ENCODE peak calls at places on chromosomes 7 and 10, in eight cellular contexts. S, Q, D, U, Z, Y, J and V are unnamed samples.

GRCh38 chr10:21317902-21318301 is 207.6 kb downstream of the SKIDA1 start:
- DNase-seq in S (no peak), Q (no peak), D (no peak), U (no peak), Z (no peak), Y (no peak), J (peak; percentile 29), V (no peak)

GRCh38 chr10:5047912-5048628 is 44.4 kb upstream of the AKR1C2 start:
- DNase-seq in S (no peak), Q (no peak), D (no peak), U (no peak), Z (no peak), Y (no peak), J (peak; percentile 61), V (no peak)

GRCh38 chr10:11424456-11425287 is 186.8 kb downstream of the USP6NL start:
- DNase-seq in S (peak; percentile 87), Q (no peak), D (no peak), U (peak; percentile 6), Z (peak; percentile 32), Y (no peak), J (peak; percentile 9), V (no peak)

GRCh38 chr7:40105879-40106473 is 28.4 kb downstream of the MPLKIP start:
- DNase-seq in S (no peak), Q (no peak), D (no peak), U (no peak), Z (no peak), Y (no peak), J (no peak), V (no peak)

GRCh38 chr10:122463466-122464157 is 2.3 kb downstream of the HTRA1 start:
- DNase-seq in S (no peak), Q (no peak), D (no peak), U (no peak), Z (no peak), Y (no peak), J (no peak), V (no peak)

GRCh38 chr10:72875250-72876055 is 18.1 kb upstream of the OIT3 start:
- DNase-seq in S (peak; percentile 70), Q (no peak), D (no peak), U (peak; percentile 14), Z (no peak), Y (no peak), J (peak; percentile 33), V (no peak)

GRCh38 chr10:30645340-30645827 is 15.8 kb upstream of the LYZL2 start:
- DNase-seq in S (peak; percentile 40), Q (no peak), D (no peak), U (no peak), Z (no peak), Y (no peak), J (peak; percentile 41), V (no peak)

GRCh38 chr10:77247076-77247561 is 390.5 kb downstream of the KCNMA1 start:
- DNase-seq in S (no peak), Q (no peak), D (no peak), U (no peak), Z (no peak), Y (no peak), J (no peak), V (no peak)

GRCh38 chr7:43600046-43600445 is 17.1 kb downstream of the STK17A start:
- DNase-seq in S (no peak), Q (no peak), D (no peak), U (no peak), Z (no peak), Y (no peak), J (no peak), V (no peak)

GRCh38 chr7:28102778-28103177 is 77.8 kb downstream of the JAZF1 start:
- DNase-seq in S (no peak), Q (no peak), D (no peak), U (no peak), Z (no peak), Y (no peak), J (no peak), V (no peak)

GRCh38 chr7:27161214-27161720 is 4.1 kb downstream of the HOXA9 start:
- DNase-seq in S (no peak), Q (no peak), D (no peak), U (no peak), Z (peak; percentile 66), Y (no peak), J (no peak), V (no peak)

GRCh38 chr7:44051611-44052220 is 7.2 kb downstream of the DBNL start:
- DNase-seq in S (no peak), Q (no peak), D (no peak), U (no peak), Z (no peak), Y (no peak), J (no peak), V (no peak)

GRCh38 chr7:83159731-83160130 is 3.0 kb downstream of the PCLO start:
- DNase-seq in S (no peak), Q (no peak), D (no peak), U (no peak), Z (no peak), Y (no peak), J (peak; percentile 17), V (no peak)

DNA sequence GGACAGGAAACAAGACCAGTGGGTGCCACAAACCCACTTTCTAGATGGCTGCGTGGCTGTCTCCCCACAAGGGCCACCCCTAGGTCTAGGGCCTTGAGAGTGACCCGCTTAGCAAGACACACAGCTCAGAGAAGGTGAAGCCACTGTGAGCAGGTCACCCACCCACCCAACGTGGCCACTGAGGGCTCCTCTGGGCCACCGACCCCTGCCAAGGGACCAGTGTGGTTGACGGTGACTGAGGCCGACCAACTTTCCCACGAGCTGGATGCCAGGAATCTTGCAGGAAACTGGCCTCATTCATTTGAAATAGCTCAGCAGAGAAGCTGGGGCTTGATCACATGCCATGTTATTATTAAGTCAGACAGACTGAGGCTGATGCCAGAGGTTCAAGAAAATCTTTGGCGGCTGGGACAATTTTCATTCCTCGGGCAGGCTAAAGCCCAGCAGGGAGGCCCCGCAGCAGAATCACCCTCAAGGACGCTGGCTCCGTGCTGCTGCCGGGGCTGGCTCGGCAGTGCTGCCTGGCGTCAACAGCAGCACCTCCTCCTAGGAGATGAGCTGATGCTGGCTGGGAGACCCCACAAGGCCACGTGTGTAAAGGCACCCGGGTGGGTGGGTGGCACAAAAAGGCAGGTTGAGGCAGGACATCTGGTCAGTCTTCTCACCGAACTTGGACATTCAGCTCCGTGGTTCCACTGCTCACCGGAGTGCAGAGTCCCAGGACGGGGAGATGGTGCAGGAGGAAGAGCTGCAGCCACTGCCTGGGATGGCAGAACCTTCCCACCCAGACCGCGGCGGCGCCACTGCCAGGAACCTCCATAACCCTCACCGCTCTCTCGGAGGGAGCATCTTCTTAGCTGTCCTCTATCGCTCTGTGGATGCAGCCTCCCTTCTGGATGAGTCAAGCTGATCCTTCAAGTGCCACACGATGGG is 57.8 kb downstream of the ZRANB1 start:
- DNase-seq in S (no peak), Q (no peak), D (no peak), U (no peak), Z (peak; percentile 17), Y (no peak), J (no peak), V (no peak)
- H3K27me3 ChIP-seq in S (no peaks in the 10 kb centered on the region), Q (no peaks in the 10 kb centered on the region), D (no peaks in the 10 kb centered on the region), U (no peaks in the 10 kb centered on the region), Z (no peaks in the 10 kb centered on the region), Y (no peaks in the 10 kb centered on the region), J (no peaks in the 10 kb centered on the region), V (no peaks in the 10 kb centered on the region)

GRCh38 chr7:129741743-129742213 is 130.3 kb downstream of the NRF1 start:
- DNase-seq in S (peak; percentile 47), Q (no peak), D (peak; percentile 33), U (no peak), Z (no peak), Y (no peak), J (no peak), V (no peak)

GRCh38 chr7:129741011-129741410 is 129.5 kb downstream of the NRF1 start:
- DNase-seq in S (no peak), Q (no peak), D (no peak), U (no peak), Z (no peak), Y (no peak), J (no peak), V (no peak)

GRCh38 chr7:129739427-129739826 is 127.9 kb downstream of the NRF1 start:
- DNase-seq in S (no peak), Q (no peak), D (peak; percentile 36), U (no peak), Z (no peak), Y (no peak), J (no peak), V (no peak)

GRCh38 chr7:129740574-129740973 is 129.1 kb downstream of the NRF1 start:
- DNase-seq in S (no peak), Q (no peak), D (no peak), U (no peak), Z (no peak), Y (no peak), J (no peak), V (no peak)

DNA sequence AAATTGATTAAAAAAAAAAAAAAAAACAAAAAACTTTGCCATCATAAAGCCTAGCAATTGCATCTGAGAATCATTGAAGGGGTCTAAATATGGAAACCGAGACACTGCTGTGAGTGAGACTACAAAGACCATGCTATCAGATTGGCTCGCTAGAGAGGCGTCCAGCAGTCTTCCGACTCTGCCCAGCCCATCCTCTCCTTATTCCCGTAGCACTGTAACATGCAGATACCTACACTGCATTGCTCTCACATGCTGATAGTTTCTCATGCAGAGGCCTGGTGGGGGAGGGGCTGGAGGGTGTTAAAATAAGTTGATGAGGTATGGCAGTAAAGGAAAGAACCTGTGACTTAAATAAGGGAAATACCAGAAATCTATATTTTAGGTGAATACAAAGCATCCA is 130.7 kb downstream of the NRF1 start:
- DNase-seq in S (no peak), Q (no peak), D (no peak), U (no peak), Z (no peak), Y (no peak), J (no peak), V (no peak)
- H3K36me3 ChIP-seq in S (peaks cover 6% of the 10 kb centered on the region), Q (no peaks in the 10 kb centered on the region), D (no peaks in the 10 kb centered on the region), U (peaks cover 7% of the 10 kb centered on the region), Z (no peaks in the 10 kb centered on the region), Y (peaks cover 21% of the 10 kb centered on the region), J (no peaks in the 10 kb centered on the region), V (no peaks in the 10 kb centered on the region)

DNA sequence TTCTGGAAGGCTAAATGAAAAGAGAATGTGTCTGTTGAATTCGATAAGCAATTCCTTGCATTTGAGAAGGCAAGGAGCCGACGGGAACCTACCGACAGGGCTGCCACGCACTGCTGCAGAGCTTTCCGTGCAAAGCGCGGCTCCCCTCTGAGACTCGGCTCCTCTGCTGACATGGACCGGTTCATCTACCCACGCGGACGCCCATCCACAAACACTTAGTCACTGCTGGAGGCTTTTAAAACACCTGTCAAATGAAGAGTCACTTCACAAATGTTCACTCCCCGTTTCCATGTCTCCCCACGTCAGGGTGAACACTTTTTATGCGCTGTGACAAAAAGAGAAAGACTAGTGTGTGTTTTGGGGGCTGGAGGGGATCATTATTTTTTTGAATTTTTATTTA is 32.0 kb downstream of the AMZ1 start:
- DNase-seq in S (no peak), Q (no peak), D (no peak), U (no peak), Z (no peak), Y (no peak), J (no peak), V (no peak)
- H3K4me1 ChIP-seq in S (no peaks in the 10 kb centered on the region), Q (peaks cover 16% of the 10 kb centered on the region), D (peaks cover 8% of the 10 kb centered on the region), U (peaks cover 14% of the 10 kb centered on the region), Z (peaks cover 3% of the 10 kb centered on the region), Y (peaks cover 50% of the 10 kb centered on the region), J (peaks cover 6% of the 10 kb centered on the region), V (peaks cover 17% of the 10 kb centered on the region)

DNA sequence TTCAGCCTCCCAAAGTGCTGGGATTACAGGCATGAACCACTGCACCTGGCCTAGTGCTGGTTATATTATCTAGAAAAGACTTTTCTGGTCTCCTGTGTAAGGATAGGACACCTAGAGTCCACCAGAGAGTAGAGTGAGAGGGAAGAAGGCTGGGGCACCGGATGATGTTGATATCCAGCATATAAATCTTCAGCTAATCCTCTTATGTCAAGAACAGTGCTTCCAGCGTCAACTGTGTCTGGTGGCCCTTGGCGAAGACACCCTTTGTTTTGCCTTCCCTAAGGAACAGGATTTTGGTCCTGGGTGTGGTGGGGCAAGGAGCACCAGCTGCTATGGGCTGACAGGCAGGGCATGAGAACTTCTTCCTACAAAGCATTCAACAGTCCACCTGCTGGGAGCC is 16.3 kb upstream of the INMT start:
- DNase-seq in S (no peak), Q (no peak), D (no peak), U (no peak), Z (no peak), Y (no peak), J (no peak), V (no peak)
- H3K27me3 ChIP-seq in S (no peaks in the 10 kb centered on the region), Q (no peaks in the 10 kb centered on the region), D (peaks cover 4% of the 10 kb centered on the region), U (peaks cover 8% of the 10 kb centered on the region), Z (no peaks in the 10 kb centered on the region), Y (no peaks in the 10 kb centered on the region), J (no peaks in the 10 kb centered on the region), V (no peaks in the 10 kb centered on the region)